ENCODE peak calls at places on chromosomes 2 and 18, in seven cellular contexts. Q is fibroblast of lung, L is nephron progenitor cell, E is ovary, N is tibial artery, Z is pancreas, X is fibroblast of pulmonary artery. C is an unnamed sample.

GRCh38 chr2:98712145-98712544 is 18.8 kb downstream of the MGAT4A start:
- DNase-seq in N (no peak), Z (no peak), X (no peak), E (no peak), Q (no peak), L (no peak), C (no peak)

GRCh38 chr2:202689459-202689858 is 54.7 kb downstream of the FAM117B start:
- DNase-seq in Q (no peak), N (no peak), Z (no peak), E (no peak), L (no peak), X (no peak), C (no peak)

GRCh38 chr18:54679318-54680149 is 88.5 kb downstream of the DYNAP start:
- DNase-seq in Z (no peak), X (peak), N (no peak), L (no peak), E (no peak), Q (peak), C (no peak)

GRCh38 chr2:66555076-66555475 is 120.2 kb downstream of the MEIS1 start:
- DNase-seq in Q (peak), N (no peak), L (no peak), X (peak), Z (no peak), E (no peak), C (no peak)

GRCh38 chr2:204407209-204408070 is 137.8 kb upstream of the PARD3B start:
- DNase-seq in E (no peak), Z (no peak), N (no peak), Q (peak), X (no peak), L (no peak), C (no peak)

GRCh38 chr18:68940039-68940438 is 142.2 kb downstream of the CCDC102B start:
- DNase-seq in L (no peak), Q (no peak), E (no peak), N (no peak), X (peak), Z (no peak), C (no peak)

GRCh38 chr18:73577365-73577764 is 570.3 kb downstream of the FBXO15 start:
- DNase-seq in E (no peak), Z (no peak), Q (peak), L (no peak), N (no peak), X (peak), C (no peak)

GRCh38 chr18:49304746-49305145 is 155.7 kb downstream of the DYM start:
- DNase-seq in X (peak), Q (no peak), L (no peak), E (no peak), N (no peak), Z (no peak), C (no peak)

GRCh38 chr2:30234180-30234971 is 3.0 kb downstream of the LBH start:
- DNase-seq in X (peak), Z (no peak), E (peak), L (no peak), Q (peak), N (peak), C (peak)

GRCh38 chr2:30500699-30501098 is 53.7 kb downstream of the LCLAT1 start:
- DNase-seq in L (no peak), Q (no peak), N (no peak), Z (no peak), X (no peak), E (no peak), C (no peak)

GRCh38 chr18:70499218-70499691 is 210.4 kb downstream of the SOCS6 start:
- DNase-seq in Z (no peak), X (no peak), L (no peak), E (no peak), N (no peak), Q (no peak), C (no peak)

GRCh38 chr18:47790036-47790435 is 140.4 kb downstream of the SMAD2 start:
- DNase-seq in Z (no peak), X (no peak), Q (no peak), E (no peak), L (no peak), N (no peak), C (no peak)

GRCh38 chr2:120960994-120961393 is 225.3 kb downstream of the GLI2 start:
- DNase-seq in Q (no peak), E (no peak), L (no peak), N (no peak), Z (no peak), X (no peak), C (no peak)

GRCh38 chr2:120959426-120959825 is 223.8 kb downstream of the GLI2 start:
- DNase-seq in E (peak), N (no peak), Q (peak), L (no peak), Z (peak), X (no peak), C (no peak)

GRCh38 chr2:120956486-120957156 is 221.0 kb downstream of the GLI2 start:
- DNase-seq in N (no peak), Q (no peak), E (no peak), X (no peak), Z (no peak), L (no peak), C (no peak)

GRCh38 chr2:120957905-120958304 is 222.2 kb downstream of the GLI2 start:
- DNase-seq in Z (peak), Q (no peak), E (no peak), L (no peak), X (no peak), N (no peak), C (no peak)

GRCh38 chr2:120958623-120959366 is 223.1 kb downstream of the GLI2 start:
- DNase-seq in Z (no peak), X (no peak), E (no peak), N (no peak), Q (no peak), L (peak), C (peak)
- TF ChIP-seq CTCF in Z (no peak), X (peak), E (no peak), N (peak), Q (peak), L (peak), C (peak)

GRCh38 chr2:239294571-239295054 is 106.2 kb downstream of the HDAC4 start:
- DNase-seq in N (peak), Q (no peak), L (no peak), E (no peak), X (no peak), Z (no peak), C (no peak)

GRCh38 chr2:239292956-239293355 is 107.9 kb downstream of the HDAC4 start:
- DNase-seq in Q (no peak), L (no peak), N (peak), E (no peak), Z (no peak), X (no peak), C (no peak)

GRCh38 chr2:239295377-239296019 is 105.3 kb downstream of the HDAC4 start:
- DNase-seq in X (no peak), E (no peak), Q (no peak), N (peak), L (no peak), Z (no peak), C (no peak)

GRCh38 chr2:239292531-239292930 is 108.3 kb downstream of the HDAC4 start:
- DNase-seq in Q (no peak), E (no peak), L (no peak), Z (no peak), N (peak), X (no peak), C (no peak)

GRCh38 chr2:239293450-239294430 is 107.1 kb downstream of the HDAC4 start:
- DNase-seq in Z (no peak), N (peak), L (no peak), X (no peak), Q (no peak), E (no peak), C (no peak)
- TF ChIP-seq CTCF in Z (no peak), N (no peak), L (no peak), X (no peak), Q (no peak), E (no peak), C (no peak)

GRCh38 chr2:210964141-210964764 is 407.9 kb downstream of the CPS1 start:
- DNase-seq in X (no peak), Z (no peak), E (no peak), Q (no peak), N (no peak), L (no peak), C (no peak)
- TF ChIP-seq CTCF in X (no peak), Z (no peak), E (no peak), Q (no peak), N (no peak), L (no peak), C (no peak)

GRCh38 chr2:52144588-52144987 is 1112.7 kb upstream of the NRXN1 start:
- DNase-seq in Q (no peak), Z (no peak), E (no peak), X (no peak), L (no peak), N (no peak), C (no peak)
- TF ChIP-seq CTCF in Q (no peak), Z (no peak), E (no peak), X (no peak), L (no peak), N (no peak), C (no peak)

GRCh38 chr2:44974064-44974715 is 32.7 kb downstream of the SIX3 start:
- DNase-seq in Z (no peak), X (peak), L (no peak), Q (peak), E (no peak), N (no peak), C (peak)
- TF ChIP-seq CTCF in Z (no peak), X (peak), L (peak), Q (peak), E (no peak), N (peak), C (peak)

GRCh38 chr18:24797987-24798386 is 337.6 kb downstream of the HRH4 start:
- DNase-seq in E (no peak), L (no peak), Q (no peak), N (no peak), Z (no peak), X (no peak), C (no peak)

GRCh38 chr18:24792164-24792563 is 331.7 kb downstream of the HRH4 start:
- DNase-seq in N (no peak), E (no peak), Z (no peak), L (no peak), Q (no peak), X (no peak), C (no peak)

GRCh38 chr18:24793742-24794141 is 333.3 kb downstream of the HRH4 start:
- DNase-seq in Q (no peak), N (no peak), L (no peak), E (no peak), Z (no peak), X (no peak), C (no peak)

GRCh38 chr18:24791736-24792135 is 331.3 kb downstream of the HRH4 start:
- DNase-seq in N (no peak), X (no peak), L (no peak), Z (no peak), E (no peak), Q (no peak), C (no peak)

GRCh38 chr18:24795129-24795528 is 334.7 kb downstream of the HRH4 start:
- DNase-seq in Q (no peak), Z (no peak), N (no peak), E (no peak), L (no peak), X (no peak), C (no peak)
- TF ChIP-seq CTCF in Q (no peak), Z (no peak), N (no peak), E (no peak), L (no peak), X (no peak), C (no peak)

DNA sequence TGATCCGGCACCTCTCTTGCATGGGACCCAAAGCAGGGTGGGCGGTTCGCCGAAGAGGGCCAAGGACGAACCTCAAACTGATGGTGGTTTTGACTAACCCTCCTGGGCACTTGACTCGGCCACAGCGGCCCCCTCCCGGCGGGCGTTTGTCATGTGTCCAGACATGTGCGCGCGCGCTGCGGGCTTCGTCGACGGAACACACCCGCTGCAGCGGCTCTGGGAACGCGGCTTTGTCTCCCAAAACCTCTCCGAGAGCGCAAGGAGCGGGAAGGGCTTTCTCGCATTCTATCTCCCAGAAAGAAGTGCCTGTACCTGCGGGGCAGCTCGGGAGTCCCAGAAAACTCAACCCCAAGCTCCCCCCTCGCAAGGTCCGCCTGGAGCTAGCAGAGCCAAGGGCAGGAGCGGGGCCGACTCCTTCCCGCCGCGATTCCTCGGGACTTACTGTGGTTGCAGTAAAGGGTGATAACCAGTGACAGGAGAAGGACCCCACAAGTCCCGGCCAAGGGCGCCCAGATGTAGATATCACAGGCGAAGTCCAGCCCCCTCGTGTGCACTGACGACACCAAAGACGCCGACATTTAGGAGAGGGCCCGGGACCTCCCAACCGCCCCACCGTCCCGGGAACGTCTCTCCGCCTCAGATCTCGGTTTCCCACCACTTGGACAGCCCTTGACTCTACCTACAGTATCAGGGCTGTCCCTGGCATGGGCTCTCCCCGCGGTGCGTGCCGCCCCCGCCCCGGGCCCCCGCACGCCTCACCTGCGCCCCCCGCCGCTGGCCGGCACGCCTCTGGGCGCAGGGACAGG is 1.6 kb downstream of the CD8A start:
- DNase-seq in N (no peak), Z (no peak), X (no peak), L (peak), E (no peak), Q (no peak), C (peak)
- TF ChIP-seq CTCF in N (no peak), Z (no peak), X (no peak), L (no peak), E (no peak), Q (no peak), C (no peak)

C was measured in endothelial cell.